ENCODE peak calls at places on chromosomes 12 and 14, in seven cellular contexts. X is endodermal cell, R is GM12865, E is GM13977, I is BJ, U is coronary artery, G is astrocyte. N is an unnamed sample.

GRCh38 chr12:5556033-5556614 is 124.2 kb downstream of the NTF3 start:
- DNase-seq in X (peak; percentile 91), R (peak; percentile 7), E (no peak), I (no peak), U (no peak), G (no peak), N (no peak)

GRCh38 chr12:109440851-109441490 is 36.1 kb downstream of the KCTD10 start:
- DNase-seq in X (no peak), R (no peak), E (no peak), I (no peak), U (no peak), G (no peak), N (no peak)

GRCh38 chr14:57382283-57382682 is 8.1 kb upstream of the NAA30 start:
- DNase-seq in X (no peak), R (no peak), E (no peak), I (peak; percentile 53), U (no peak), G (peak; percentile 80), N (no peak)

GRCh38 chr14:28765169-28765906 is 1.2 kb upstream of the FOXG1 start:
- DNase-seq in X (no peak), R (no peak), E (no peak), I (no peak), U (no peak), G (no peak), N (no peak)

GRCh38 chr14:61438860-61439765 is 117.7 kb downstream of the PRKCH start:
- DNase-seq in X (peak; percentile 76), R (peak; percentile 89), E (peak; percentile 44), I (peak; percentile 15), U (no peak), G (peak; percentile 30), N (no peak)

GRCh38 chr12:727321-727720 is 25.1 kb upstream of the WNK1 start:
- DNase-seq in X (no peak), R (no peak), E (no peak), I (no peak), U (no peak), G (no peak), N (no peak)

GRCh38 chr12:57451233-57451778 is 3.8 kb upstream of the INHBE start:
- DNase-seq in X (no peak), R (no peak), E (no peak), I (no peak), U (no peak), G (no peak), N (no peak)

GRCh38 chr12:24127919-24128721 is 178.7 kb upstream of the SOX5 start:
- DNase-seq in X (no peak), R (peak; percentile 81), E (no peak), I (no peak), U (no peak), G (no peak), N (no peak)

GRCh38 chr12:116346222-116346621 is 68.7 kb upstream of the MED13L start:
- DNase-seq in X (peak; percentile 70), R (no peak), E (no peak), I (no peak), U (no peak), G (peak; percentile 46), N (no peak)

GRCh38 chr14:103073367-103073875 is 10.6 kb upstream of the LBHD2 start:
- DNase-seq in X (no peak), R (no peak), E (no peak), I (no peak), U (peak; percentile 67), G (no peak), N (no peak)

GRCh38 chr12:81245918-81246611 is 168.2 kb downstream of the ACSS3 start:
- DNase-seq in X (peak; percentile 59), R (no peak), E (no peak), I (no peak), U (no peak), G (no peak), N (no peak)

GRCh38 chr14:75993567-75994041 is 8.0 kb downstream of the IFT43 start:
- DNase-seq in X (peak; percentile 16), R (peak; percentile 58), E (no peak), I (no peak), U (no peak), G (no peak), N (no peak)

GRCh38 chr12:123453165-123453564 is 4.8 kb upstream of the SNRNP35 start:
- DNase-seq in X (no peak), R (no peak), E (no peak), I (no peak), U (no peak), G (no peak), N (no peak)

GRCh38 chr12:96487214-96487613 is 2.2 kb upstream of the CFAP54 start:
- DNase-seq in X (no peak), R (no peak), E (no peak), I (peak; percentile 39), U (no peak), G (peak; percentile 89), N (no peak)

GRCh38 chr12:71756054-71756675 is 1.5 kb downstream of the RAB21 start:
- DNase-seq in X (no peak), R (no peak), E (no peak), I (no peak), U (no peak), G (peak; percentile 4), N (no peak)

GRCh38 chr12:104669851-104670337 is 213.1 kb downstream of the CHST11 start:
- DNase-seq in X (peak; percentile 65), R (peak; percentile 72), E (peak; percentile 34), I (no peak), U (no peak), G (peak; percentile 57), N (no peak)

GRCh38 chr12:51059086-51059485 is 11.0 kb downstream of the LETMD1 start:
- DNase-seq in X (no peak), R (no peak), E (no peak), I (no peak), U (no peak), G (no peak), N (no peak)

GRCh38 chr12:125403145-125403789 is 338.0 kb downstream of the AACS start:
- DNase-seq in X (peak; percentile 90), R (peak; percentile 47), E (peak; percentile 30), I (no peak), U (no peak), G (no peak), N (no peak)

GRCh38 chr14:73843296-73843695 is 8.3 kb upstream of the PTGR2 start:
- DNase-seq in X (no peak), R (no peak), E (no peak), I (no peak), U (no peak), G (no peak), N (no peak)

GRCh38 chr12:6057693-6058092 is 66.8 kb downstream of the VWF start:
- DNase-seq in X (peak; percentile 97), R (no peak), E (no peak), I (no peak), U (no peak), G (no peak), N (no peak)

GRCh38 chr12:15797818-15798217 is 8.6 kb upstream of the EPS8 start:
- DNase-seq in X (no peak), R (no peak), E (no peak), I (no peak), U (no peak), G (no peak), N (no peak)

GRCh38 chr14:50070840-50071548 is 45.4 kb downstream of the VCPKMT start:
- DNase-seq in X (no peak), R (peak; percentile 35), E (no peak), I (no peak), U (no peak), G (no peak), N (no peak)

GRCh38 chr12:98154850-98155249 is 360.5 kb upstream of the TMPO start:
- DNase-seq in X (peak; percentile 84), R (peak; percentile 24), E (no peak), I (no peak), U (no peak), G (peak; percentile 48), N (no peak)

GRCh38 chr12:110270125-110270962 is 10.7 kb upstream of the ATP2A2 start:
- DNase-seq in X (peak; percentile 66), R (no peak), E (no peak), I (no peak), U (no peak), G (peak; percentile 37), N (no peak)

GRCh38 chr14:97077253-97077653 is 280.1 kb downstream of the VRK1 start:
- DNase-seq in X (no peak), R (peak; percentile 78), E (peak; percentile 31), I (no peak), U (no peak), G (peak; percentile 93), N (no peak)

DNA sequence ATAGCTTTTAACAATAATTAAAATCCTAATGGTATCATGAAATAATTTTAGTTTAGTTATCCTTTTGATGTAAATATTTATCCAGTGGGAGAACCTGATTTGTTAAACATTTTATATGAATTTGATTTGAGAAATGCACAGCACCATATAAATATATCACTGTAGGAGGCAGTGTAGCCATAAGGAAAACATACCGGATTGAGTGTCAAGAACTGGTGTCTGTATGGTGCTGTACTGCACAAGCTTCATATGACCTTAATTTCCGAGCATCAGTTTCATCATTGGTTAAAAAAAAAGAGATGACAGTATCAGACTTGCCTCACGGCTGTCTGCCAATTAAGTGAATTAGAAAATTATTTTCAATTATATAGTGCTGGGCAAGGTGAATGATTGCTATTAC is 72.0 kb downstream of the TMTC2 start:
- DNase-seq in X (no peak), R (no peak), E (no peak), I (no peak), U (no peak), G (no peak), N (no peak)
- TF ChIP-seq CTCF in X (peak; percentile 11), R (no peak), E (no peak), I (no peak), U (no peak), G (no peak), N (peak; percentile 33)

GRCh38 chr12:8860165-8860961 is 37.9 kb downstream of the A2ML1 start:
- DNase-seq in X (peak; percentile 90), R (peak; percentile 62), E (peak; percentile 43), I (no peak), U (no peak), G (peak; percentile 19), N (no peak)
- TF ChIP-seq CTCF in X (peak; percentile 99), R (peak; percentile 68), E (peak; percentile 74), I (peak; percentile 70), U (no peak), G (peak; percentile 36), N (peak; percentile 75)

GRCh38 chr14:77123381-77124344 is 17.9 kb downstream of the ZDHHC22 start:
- DNase-seq in X (peak; percentile 70), R (peak; percentile 32), E (no peak), I (no peak), U (peak; percentile 60), G (no peak), N (no peak)

GRCh38 chr14:77126461-77126990 is 15.1 kb downstream of the ZDHHC22 start:
- DNase-seq in X (peak; percentile 38), R (no peak), E (no peak), I (no peak), U (peak; percentile 43), G (no peak), N (no peak)

GRCh38 chr14:77126074-77126325 is 15.6 kb downstream of the ZDHHC22 start:
- DNase-seq in X (no peak), R (no peak), E (no peak), I (no peak), U (peak; percentile 54), G (no peak), N (no peak)

GRCh38 chr14:77125275-77126073 is 16.1 kb downstream of the ZDHHC22 start:
- DNase-seq in X (peak; percentile 61), R (no peak), E (no peak), I (no peak), U (peak; percentile 63), G (no peak), N (no peak)

GRCh38 chr14:77124345-77125274 is 17.0 kb downstream of the ZDHHC22 start:
- DNase-seq in X (peak; percentile 81), R (peak; percentile 46), E (peak; percentile 79), I (no peak), U (peak; percentile 75), G (no peak), N (no peak)
- TF ChIP-seq CTCF in X (peak; percentile 86), R (peak; percentile 70), E (peak; percentile 87), I (no peak), U (peak; percentile 49), G (peak; percentile 24), N (peak; percentile 85)

GRCh38 chr14:58826845-58827686 is 189.3 kb downstream of the DACT1 start:
- DNase-seq in X (no peak), R (peak; percentile 8), E (no peak), I (no peak), U (no peak), G (no peak), N (no peak)
- TF ChIP-seq CTCF in X (peak; percentile 78), R (peak; percentile 13), E (peak; percentile 28), I (peak; percentile 29), U (no peak), G (peak; percentile 20), N (peak; percentile 76)

N was measured in type B pancreatic cell.